ENCODE peak calls at places on chromosomes 12 and 14, in ten cellular contexts. K is epithelial cell of prostate; U is GM12878; O is psoas muscle; M is caudate nucleus; Z is CD8-positive, alpha-beta memory T cell; I is tibial nerve; S is tibial artery; C is HCT116; G is endodermal cell. J is an unnamed sample.

GRCh38 chr14:49464885-49465284 is 121.3 kb downstream of the RPS29 start:
- DNase-seq in O (no peak), Z (no peak), S (no peak), G (peak), U (no peak), M (no peak), C (peak), K (no peak), I (no peak), J (no peak)

GRCh38 chr14:76810953-76811400 is 1.7 kb downstream of the ANGEL1 start:
- DNase-seq in M (peak), K (no peak), C (peak), I (peak), Z (no peak), G (no peak), S (no peak), O (no peak), U (no peak), J (no peak)

GRCh38 chr14:54355698-54356097 is 41.1 kb upstream of the CDKN3 start:
- DNase-seq in Z (no peak), C (no peak), K (no peak), S (no peak), U (no peak), I (no peak), G (no peak), O (no peak), M (no peak), J (no peak)

GRCh38 chr12:86261606-86262005 is 5.4 kb upstream of the MGAT4C start:
- DNase-seq in K (no peak), C (no peak), Z (no peak), I (no peak), M (no peak), O (no peak), U (no peak), S (no peak), G (no peak), J (no peak)

GRCh38 chr14:86533834-86534233 is 1003.9 kb downstream of the FLRT2 start:
- DNase-seq in U (no peak), S (no peak), G (no peak), C (no peak), I (no peak), O (no peak), Z (no peak), M (no peak), K (no peak), J (no peak)

GRCh38 chr14:93788557-93789365 is 476 bp upstream of the PRIMA1 start:
- DNase-seq in G (peak), O (peak), C (no peak), K (no peak), U (no peak), S (peak), I (no peak), Z (no peak), M (peak), J (no peak)

GRCh38 chr12:123532808-123533649 is 490 bp downstream of the RILPL1 start:
- DNase-seq in Z (no peak), K (no peak), G (peak), U (no peak), S (peak), O (peak), I (peak), M (no peak), C (no peak), J (peak)

GRCh38 chr14:79631276-79631675 is 580.0 kb downstream of the DIO2 start:
- DNase-seq in S (no peak), K (no peak), M (no peak), G (peak), O (no peak), C (no peak), Z (no peak), U (no peak), I (no peak), J (no peak)

GRCh38 chr14:76761198-76761848 is at the start of gene VASH1:
- DNase-seq in I (no peak), Z (peak), M (peak), O (peak), C (peak), U (no peak), S (peak), K (no peak), G (peak), J (peak)

GRCh38 chr14:24849471-24849870 is 200.5 kb downstream of the STXBP6 start:
- DNase-seq in M (no peak), O (no peak), Z (no peak), C (no peak), G (no peak), K (no peak), U (no peak), S (no peak), I (no peak), J (no peak)

GRCh38 chr14:60845523-60845922 is 111.0 kb downstream of the MNAT1 start:
- DNase-seq in C (no peak), O (no peak), G (no peak), M (no peak), I (no peak), K (no peak), S (no peak), U (peak), Z (no peak), J (no peak)

GRCh38 chr14:71250791-71251190 is 343.5 kb downstream of the PCNX1 start:
- DNase-seq in C (no peak), I (no peak), G (no peak), Z (no peak), U (no peak), O (no peak), S (no peak), M (no peak), K (no peak), J (no peak)

GRCh38 chr14:72663956-72664650 is 229.8 kb downstream of the DPF3 start:
- DNase-seq in G (no peak), O (no peak), K (no peak), C (no peak), Z (no peak), S (no peak), U (no peak), M (no peak), I (no peak), J (no peak)

GRCh38 chr12:1864456-1864855 is 44.1 kb downstream of the LRTM2 start:
- DNase-seq in O (no peak), G (peak), S (no peak), K (no peak), C (no peak), Z (no peak), U (no peak), M (no peak), I (no peak), J (no peak)

GRCh38 chr14:77372304-77372841 is 4.5 kb downstream of the TMED8 start:
- DNase-seq in C (no peak), G (no peak), Z (no peak), O (no peak), M (no peak), U (peak), K (no peak), I (no peak), S (no peak), J (no peak)

GRCh38 chr12:40016960-40017359 is 88.9 kb downstream of the SLC2A13 start:
- DNase-seq in K (no peak), Z (no peak), M (no peak), C (no peak), G (no peak), S (no peak), U (no peak), O (no peak), I (no peak), J (no peak)

GRCh38 chr14:78356406-78356805 is 186.2 kb downstream of the NRXN3 start:
- DNase-seq in S (no peak), G (no peak), O (no peak), C (no peak), K (no peak), U (no peak), Z (no peak), M (peak), I (no peak), J (no peak)

GRCh38 chr12:25135531-25136154 is 59.3 kb downstream of the DNAI7 start:
- DNase-seq in Z (no peak), G (peak), M (no peak), S (no peak), I (no peak), K (peak), U (no peak), O (no peak), C (peak), J (no peak)

GRCh38 chr12:123032736-123033391 is 52.4 kb downstream of the ARL6IP4 start:
- DNase-seq in Z (no peak), M (no peak), I (no peak), C (no peak), S (no peak), K (no peak), G (no peak), O (no peak), U (no peak), J (no peak)

GRCh38 chr12:13090054-13090453 is 13.4 kb downstream of the GSG1 start:
- DNase-seq in C (no peak), S (no peak), Z (no peak), K (no peak), I (no peak), M (no peak), G (no peak), O (no peak), U (no peak), J (no peak)

GRCh38 chr12:111257435-111257902 is 111.4 kb downstream of the PHETA1 start:
- DNase-seq in I (no peak), Z (no peak), M (no peak), S (no peak), G (no peak), O (no peak), K (no peak), C (no peak), U (no peak), J (no peak)

GRCh38 chr14:22887990-22888378 is 5.0 kb downstream of the REM2 start:
- DNase-seq in M (peak), O (no peak), U (peak), I (no peak), K (no peak), S (peak), Z (no peak), G (no peak), C (no peak), J (no peak)

GRCh38 chr12:121033625-121034349 is 5.3 kb downstream of the OASL start:
- DNase-seq in M (no peak), U (peak), S (no peak), K (peak), O (no peak), C (peak), G (no peak), Z (peak), I (no peak), J (no peak)

GRCh38 chr14:98736701-98737338 is 535.2 kb downstream of the BCL11B start:
- DNase-seq in O (no peak), S (no peak), M (no peak), I (peak), G (no peak), C (no peak), U (no peak), Z (no peak), K (no peak), J (no peak)

GRCh38 chr12:68899251-68899771 is 33.7 kb downstream of the CPM start:
- DNase-seq in O (no peak), C (peak), Z (no peak), K (no peak), M (no peak), S (peak), G (peak), U (no peak), I (peak), J (peak)

GRCh38 chr12:74963867-74964331 is 245.7 kb downstream of the KCNC2 start:
- DNase-seq in U (no peak), Z (no peak), G (no peak), I (no peak), C (no peak), S (no peak), M (no peak), K (no peak), O (no peak), J (no peak)

GRCh38 chr12:128381537-128381936 is 114.6 kb downstream of the TMEM132C start:
- DNase-seq in K (no peak), G (peak), I (no peak), Z (no peak), C (no peak), M (peak), S (no peak), O (no peak), U (no peak), J (no peak)

GRCh38 chr12:44774815-44775411 is 101.2 kb downstream of the NELL2 start:
- DNase-seq in O (no peak), G (peak), M (no peak), S (no peak), Z (peak), C (peak), U (no peak), I (peak), K (no peak), J (no peak)

GRCh38 chr12:104632724-104633181 is 176.0 kb downstream of the CHST11 start:
- DNase-seq in O (no peak), C (no peak), K (no peak), S (no peak), I (no peak), Z (no peak), M (no peak), G (peak), U (no peak), J (no peak)

GRCh38 chr14:51548187-51548586 is 103.5 kb upstream of the FRMD6 start:
- DNase-seq in M (no peak), O (no peak), K (no peak), U (no peak), S (no peak), I (no peak), C (no peak), Z (no peak), G (no peak), J (no peak)
- H3K27ac ChIP-seq in M (no peak), O (no peak), K (peak), U (no peak), S (no peak), I (no peak), C (no peak), Z (no peak), G (no peak), J (no peak)

DNA sequence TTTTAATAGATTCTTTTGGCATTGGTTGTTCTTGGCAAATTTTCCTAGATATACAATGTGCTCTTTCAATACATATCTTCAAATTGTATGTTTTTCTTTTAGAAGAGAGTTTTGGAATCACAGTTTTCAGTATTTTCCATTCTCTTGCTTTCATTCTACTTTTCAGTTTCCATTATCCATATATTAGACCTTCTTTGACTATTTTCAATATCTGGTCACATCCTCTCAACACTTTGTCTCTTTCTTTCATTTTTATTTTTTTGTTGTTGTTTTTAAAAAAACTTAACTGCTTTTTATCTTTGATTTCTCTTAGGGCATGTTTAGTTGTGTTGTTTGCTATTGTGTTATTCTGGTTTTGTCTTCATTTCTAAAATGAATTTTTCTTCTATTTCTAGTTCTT is 59.9 kb upstream of the CLMN start:
- DNase-seq in C (no peak), S (no peak), M (no peak), I (no peak), Z (no peak), U (no peak), G (no peak), O (no peak), K (no peak), J (no peak)
- H3K27ac ChIP-seq in C (no peak), S (no peak), M (no peak), I (no peak), Z (no peak), U (no peak), G (no peak), O (no peak), K (no peak), J (no peak)

DNA sequence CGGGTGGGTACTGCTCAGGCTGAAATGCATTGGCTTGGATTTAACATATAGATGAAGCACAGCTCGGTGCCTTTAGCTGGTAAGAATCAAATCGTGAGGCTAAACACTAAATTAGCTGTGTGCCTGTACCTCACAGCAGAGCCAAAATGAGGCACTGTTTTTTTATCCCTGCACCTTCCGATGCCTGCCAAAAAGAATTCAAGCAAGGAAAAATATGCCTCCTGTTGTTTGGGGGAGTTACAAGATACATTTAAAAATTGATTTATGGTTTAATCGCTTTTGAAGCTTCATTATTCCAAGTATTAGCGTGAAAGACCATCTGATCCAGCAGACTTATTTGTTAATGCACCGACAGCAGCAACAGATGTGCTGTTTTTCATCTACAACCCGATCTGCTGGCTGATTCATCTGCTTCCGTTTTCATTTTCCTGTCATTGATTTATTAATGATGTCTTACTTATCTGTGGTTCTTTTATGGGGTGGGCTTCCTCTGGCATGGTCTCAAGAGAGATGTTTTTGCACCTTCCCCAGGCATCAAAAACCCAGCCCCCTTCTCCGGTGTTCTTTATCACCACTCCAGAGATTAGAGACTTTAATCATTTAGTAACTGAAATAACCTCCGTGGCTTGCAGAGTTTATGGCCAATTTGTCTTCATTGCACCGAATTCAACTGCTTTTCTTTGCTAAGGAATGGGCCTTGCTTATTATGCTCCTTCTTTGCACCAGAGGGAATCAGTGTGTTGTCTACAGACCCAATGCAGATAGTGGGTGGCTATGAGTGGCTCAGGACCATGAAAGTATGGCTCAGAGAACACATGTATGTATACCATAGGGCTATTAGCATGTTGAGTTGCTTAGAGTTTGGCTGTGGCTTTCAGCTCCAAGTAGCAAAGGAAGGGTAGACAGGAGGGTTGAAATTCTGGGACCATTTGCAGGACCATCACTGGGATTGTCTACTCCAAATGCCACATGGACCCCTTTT is 166.9 kb upstream of the TMEM260 start:
- DNase-seq in U (no peak), M (no peak), Z (no peak), G (no peak), S (no peak), O (no peak), I (no peak), K (no peak), C (no peak), J (no peak)
- H3K27ac ChIP-seq in U (no peak), M (no peak), Z (no peak), G (no peak), S (no peak), O (no peak), I (no peak), K (no peak), C (no peak), J (no peak)

GRCh38 chr14:52791204-52792096 is at the start of gene GNPNAT1:
- DNase-seq in M (peak), K (peak), U (peak), I (peak), C (peak), S (peak), Z (peak), O (peak), G (peak), J (peak)

GRCh38 chr14:52792097-52792415 is 649 bp upstream of the GNPNAT1 start:
- DNase-seq in K (peak), O (no peak), S (no peak), C (no peak), G (no peak), Z (no peak), I (no peak), U (no peak), M (no peak), J (no peak)

GRCh38 chr14:52789118-52789517 is 2.3 kb downstream of the GNPNAT1 start:
- DNase-seq in M (no peak), K (no peak), C (no peak), S (no peak), U (no peak), Z (no peak), I (no peak), G (no peak), O (no peak), J (no peak)

GRCh38 chr14:52790011-52790755 is 1.2 kb downstream of the GNPNAT1 start:
- DNase-seq in U (no peak), K (no peak), M (no peak), Z (no peak), O (no peak), G (no peak), I (no peak), S (no peak), C (no peak), J (no peak)

GRCh38 chr14:52790756-52791203 is 627 bp downstream of the GNPNAT1 start:
- DNase-seq in I (no peak), O (no peak), C (no peak), S (no peak), Z (no peak), G (no peak), K (no peak), U (no peak), M (no peak), J (no peak)
- H3K27ac ChIP-seq in I (peak), O (peak), C (peak), S (peak), Z (peak), G (peak), K (peak), U (peak), M (peak), J (peak)

GRCh38 chr12:124548854-124549378 is 18.5 kb downstream of the NCOR2 start:
- DNase-seq in U (no peak), M (no peak), S (no peak), K (no peak), O (peak), Z (no peak), G (no peak), C (no peak), I (peak), J (peak)
- H3K27ac ChIP-seq in U (no peak), M (no peak), S (peak), K (no peak), O (peak), Z (no peak), G (no peak), C (no peak), I (peak), J (peak)

GRCh38 chr12:11861155-11861863 is 209.4 kb upstream of the BCL2L14 start:
- DNase-seq in S (no peak), G (peak), U (no peak), I (no peak), C (no peak), O (no peak), Z (no peak), K (no peak), M (no peak), J (no peak)

GRCh38 chr12:11862794-11863193 is 207.9 kb upstream of the BCL2L14 start:
- DNase-seq in Z (no peak), M (no peak), O (no peak), K (no peak), C (no peak), S (no peak), I (no peak), U (no peak), G (peak), J (no peak)

GRCh38 chr12:11861864-11862600 is 208.7 kb upstream of the BCL2L14 start:
- DNase-seq in G (peak), O (no peak), K (no peak), Z (no peak), S (no peak), I (no peak), U (no peak), C (no peak), M (no peak), J (no peak)

GRCh38 chr12:11863988-11864387 is 206.8 kb upstream of the BCL2L14 start:
- DNase-seq in G (peak), Z (no peak), U (no peak), O (no peak), I (no peak), K (no peak), C (no peak), S (no peak), M (no peak), J (no peak)

DNA sequence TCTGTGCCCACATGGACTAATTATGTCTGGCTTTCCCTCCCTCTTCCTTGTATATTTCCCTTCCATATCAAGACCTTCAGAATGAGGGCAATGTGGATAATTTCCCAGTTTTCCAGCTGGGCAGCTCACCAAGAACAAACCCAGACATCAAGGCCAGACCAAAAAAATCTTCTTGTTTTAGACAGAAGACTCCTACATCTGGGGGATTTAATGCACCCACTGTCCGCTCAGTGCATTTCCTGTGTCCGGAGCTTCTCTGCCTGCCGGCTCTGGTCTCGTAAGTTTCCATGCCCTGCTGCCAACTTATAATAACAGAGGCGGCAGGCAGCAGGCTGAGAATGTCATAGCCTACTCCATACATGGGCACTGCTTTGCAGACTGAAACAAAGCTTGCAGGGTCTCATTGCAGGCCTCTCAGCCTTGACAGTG is 207.2 kb upstream of the BCL2L14 start:
- DNase-seq in K (no peak), Z (no peak), O (peak), G (peak), M (peak), I (peak), U (no peak), S (peak), C (no peak), J (no peak)
- H3K27ac ChIP-seq in K (peak), Z (no peak), O (peak), G (no peak), M (peak), I (peak), U (no peak), S (peak), C (no peak), J (peak)

J was measured in lung.